ENCODE peak calls at places on chromosomes 7 and 10, in six cellular contexts. D is NCI-H1092, N is iris pigment epithelial cell, O is naive B cell, A is KBM-7, B is Peyer's patch. C is an unnamed sample.

GRCh38 chr10:14823966-14824365 is 13.9 kb downstream of the CDNF start:
- DNase-seq in A (no peak), N (no peak), O (no peak), B (no peak), D (no peak), C (no peak)

GRCh38 chr7:116560021-116560970 is 35.5 kb downstream of the CAV1 start:
- DNase-seq in O (no peak), D (peak; percentile 22), N (no peak), B (no peak), A (no peak), C (no peak)

GRCh38 chr10:17290226-17290625 is 62.2 kb downstream of the VIM start:
- DNase-seq in B (no peak), O (no peak), A (peak; percentile 45), D (peak; percentile 15), N (peak; percentile 23), C (peak; percentile 10)

GRCh38 chr10:103985726-103986125 is 18.8 kb downstream of the SLK start:
- DNase-seq in B (no peak), A (no peak), D (no peak), N (peak; percentile 66), O (no peak), C (no peak)

GRCh38 chr7:39615350-39615975 is 7.9 kb upstream of the RALA start:
- DNase-seq in O (no peak), B (no peak), D (no peak), N (no peak), A (no peak), C (no peak)

GRCh38 chr10:132877473-132877872 is 64.9 kb downstream of the CFAP46 start:
- DNase-seq in A (no peak), D (no peak), O (no peak), N (no peak), B (no peak), C (no peak)

GRCh38 chr7:148356303-148356702 is 234.3 kb upstream of the C7orf33 start:
- DNase-seq in D (no peak), O (no peak), B (no peak), N (no peak), A (no peak), C (peak; percentile 28)

GRCh38 chr10:60872451-60872850 is 71.5 kb downstream of the RHOBTB1 start:
- DNase-seq in B (no peak), N (no peak), D (no peak), A (no peak), O (no peak), C (no peak)

GRCh38 chr7:158394936-158395335 is 192.7 kb downstream of the PTPRN2 start:
- DNase-seq in N (no peak), O (no peak), A (peak; percentile 7), B (no peak), D (no peak), C (no peak)

GRCh38 chr7:44867073-44867990 is 18.0 kb downstream of the PURB start:
- DNase-seq in A (no peak), D (no peak), O (no peak), N (peak; percentile 96), B (no peak), C (peak; percentile 76)

GRCh38 chr10:116169782-116170181 is 103.2 kb downstream of the GFRA1 start:
- DNase-seq in D (no peak), O (no peak), B (no peak), N (no peak), A (no peak), C (no peak)

GRCh38 chr7:134892002-134892693 is 94.2 kb upstream of the AGBL3 start:
- DNase-seq in O (no peak), B (no peak), A (no peak), D (no peak), N (peak; percentile 55), C (no peak)

GRCh38 chr7:114312649-114313048 is 102.0 kb upstream of the FOXP2 start:
- DNase-seq in D (no peak), O (no peak), A (no peak), B (no peak), N (peak; percentile 1), C (no peak)

GRCh38 chr7:17054206-17054605 is 172.4 kb upstream of the AGR3 start:
- DNase-seq in O (no peak), N (no peak), A (no peak), D (no peak), B (no peak), C (no peak)

GRCh38 chr7:12754179-12754578 is 66.7 kb downstream of the ARL4A start:
- DNase-seq in D (no peak), A (no peak), O (no peak), N (no peak), B (no peak), C (no peak)

GRCh38 chr7:41955475-41956243 is 252.8 kb upstream of the INHBA start:
- DNase-seq in B (peak; percentile 21), N (peak; percentile 99), O (no peak), D (no peak), A (peak; percentile 93), C (peak; percentile 98)

GRCh38 chr7:36777062-36777461 is 52.8 kb upstream of the AOAH start:
- DNase-seq in O (peak; percentile 39), A (peak; percentile 15), N (no peak), B (peak; percentile 58), D (no peak), C (no peak)

GRCh38 chr10:5488272-5489161 is 10.9 kb downstream of the CALML5 start:
- DNase-seq in A (no peak), O (no peak), N (no peak), B (no peak), D (no peak), C (no peak)

C was measured in stromal cell of bone marrow.